ENCODE peak calls at places on chromosomes 3 and 15, in four cellular contexts. L is HepG2, Q is K562, I is GM12878. W is an unnamed sample.

GRCh38 chr3:107068980-107069379 is 308.3 kb upstream of the CCDC54 start:
- DNase-seq in Q (no peak), I (no peak), L (no peak), W (no peak)

GRCh38 chr15:61084944-61085367 is 144.1 kb downstream of the RORA start:
- DNase-seq in I (no peak), L (no peak), Q (peak), W (no peak)

GRCh38 chr3:179493260-179493659 is 42.0 kb upstream of the GNB4 start:
- DNase-seq in Q (no peak), L (no peak), I (no peak), W (no peak)

GRCh38 chr3:67610458-67610857 is 44.0 kb downstream of the SUCLG2 start:
- DNase-seq in Q (no peak), I (no peak), L (peak), W (no peak)

GRCh38 chr15:74725845-74726773 is 781 bp upstream of the CYP1A1 start:
- DNase-seq in I (no peak), L (peak), Q (no peak), W (peak)

GRCh38 chr3:101825904-101826445 is 23.3 kb upstream of the NFKBIZ start:
- DNase-seq in L (no peak), Q (no peak), I (no peak), W (no peak)

GRCh38 chr3:195715583-195716266 is 5.1 kb upstream of the MUC20 start:
- DNase-seq in L (peak), I (no peak), Q (peak), W (no peak)

GRCh38 chr3:18790384-18790783 is 357.9 kb upstream of the KCNH8 start:
- DNase-seq in L (no peak), I (no peak), Q (no peak), W (no peak)

GRCh38 chr3:150975992-150976368 is 3.5 kb upstream of the CLRN1 start:
- DNase-seq in L (no peak), I (no peak), Q (no peak), W (no peak)

GRCh38 chr15:90402230-90402629 is 14.2 kb downstream of the IQGAP1 start:
- DNase-seq in L (peak), Q (peak), I (no peak), W (no peak)

GRCh38 chr3:37935290-37935668 is 55.3 kb upstream of the VILL start:
- DNase-seq in Q (no peak), L (peak), I (no peak), W (no peak)

GRCh38 chr3:77319711-77320110 is 279.8 kb downstream of the ROBO2 start:
- DNase-seq in Q (peak), I (no peak), L (peak), W (no peak)

GRCh38 chr3:57877116-57877515 is 121.0 kb downstream of the SLMAP start:
- DNase-seq in Q (no peak), L (no peak), I (no peak), W (no peak)

GRCh38 chr15:32959077-32959476 is 235.4 kb downstream of the FMN1 start:
- DNase-seq in Q (no peak), I (no peak), L (no peak), W (no peak)

GRCh38 chr3:88410259-88410658 is 260.5 kb downstream of the C3orf38 start:
- DNase-seq in Q (no peak), I (no peak), L (no peak), W (no peak)

GRCh38 chr3:187062526-187063177 is 76.6 kb downstream of the RPL39L start:
- DNase-seq in L (peak), Q (no peak), I (no peak), W (no peak)

GRCh38 chr15:28098766-28099554 is at the start of gene OCA2:
- DNase-seq in Q (peak), L (peak), I (no peak), W (peak)
- TF ChIP-seq NR2C2 in Q (no peak), L (no peak), I (no peak), W (no peak)

GRCh38 chr3:134058728-134059601 is 29.2 kb upstream of the SLCO2A1 start:
- DNase-seq in Q (no peak), L (no peak), I (no peak), W (no peak)

GRCh38 chr3:134057006-134057832 is 27.5 kb upstream of the SLCO2A1 start:
- DNase-seq in Q (no peak), I (no peak), L (no peak), W (no peak)

GRCh38 chr3:134061401-134061800 is 31.7 kb upstream of the SLCO2A1 start:
- DNase-seq in L (no peak), I (no peak), Q (no peak), W (no peak)

GRCh38 chr3:134060561-134061385 is 31.0 kb upstream of the SLCO2A1 start:
- DNase-seq in L (peak), I (no peak), Q (no peak), W (no peak)

DNA sequence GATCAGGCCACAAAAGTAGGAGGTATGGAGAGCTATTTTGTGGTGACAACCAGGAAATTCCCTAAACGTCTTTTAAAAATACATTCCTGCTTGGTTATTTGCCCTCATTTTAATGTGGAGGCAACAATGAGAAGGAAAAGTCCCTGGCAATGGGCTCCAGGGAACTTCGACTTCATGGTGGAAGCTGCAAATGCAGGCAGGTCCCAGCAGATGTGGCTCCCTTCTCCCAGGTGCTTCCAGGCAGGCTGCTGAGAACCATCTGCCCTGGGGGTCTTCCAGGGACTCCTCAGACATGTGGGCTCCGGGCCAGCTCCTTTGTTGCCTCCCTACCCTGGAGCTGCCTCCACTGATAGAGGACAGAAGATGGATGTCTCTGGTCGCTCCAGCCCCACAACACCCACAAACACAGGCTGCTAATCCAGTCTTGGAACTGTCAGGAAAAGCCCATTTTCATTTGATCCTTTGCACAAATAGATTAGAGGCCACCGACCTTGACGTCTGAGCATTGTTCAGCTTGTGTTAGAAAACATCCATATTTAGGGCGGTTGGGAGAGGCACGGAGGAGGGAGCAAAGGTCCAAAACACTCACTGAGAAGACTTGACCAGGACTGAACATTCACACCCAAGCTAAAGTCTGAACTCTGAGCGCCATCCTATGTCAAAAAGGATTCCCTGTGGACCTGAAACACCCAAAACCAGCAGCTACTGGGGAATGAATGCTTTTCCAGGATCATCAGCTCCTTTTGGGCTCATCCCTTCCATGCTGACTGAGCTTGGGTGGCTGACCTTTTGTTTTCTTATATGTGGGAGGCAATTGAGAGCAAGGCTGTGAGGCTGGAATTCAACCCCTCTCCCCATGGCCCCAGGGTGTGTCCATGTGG is 30.2 kb upstream of the SLCO2A1 start:
- DNase-seq in L (peak), I (no peak), Q (no peak), W (no peak)
- TF ChIP-seq NR2C2 in L (peak), I (no peak), Q (no peak), W (no peak)

GRCh38 chr3:41199866-41200668 is 762 bp downstream of the CTNNB1 start:
- DNase-seq in Q (peak), L (no peak), I (no peak), W (peak)
- TF ChIP-seq NR2C2 in Q (no peak), L (no peak), I (no peak), W (no peak)

DNA sequence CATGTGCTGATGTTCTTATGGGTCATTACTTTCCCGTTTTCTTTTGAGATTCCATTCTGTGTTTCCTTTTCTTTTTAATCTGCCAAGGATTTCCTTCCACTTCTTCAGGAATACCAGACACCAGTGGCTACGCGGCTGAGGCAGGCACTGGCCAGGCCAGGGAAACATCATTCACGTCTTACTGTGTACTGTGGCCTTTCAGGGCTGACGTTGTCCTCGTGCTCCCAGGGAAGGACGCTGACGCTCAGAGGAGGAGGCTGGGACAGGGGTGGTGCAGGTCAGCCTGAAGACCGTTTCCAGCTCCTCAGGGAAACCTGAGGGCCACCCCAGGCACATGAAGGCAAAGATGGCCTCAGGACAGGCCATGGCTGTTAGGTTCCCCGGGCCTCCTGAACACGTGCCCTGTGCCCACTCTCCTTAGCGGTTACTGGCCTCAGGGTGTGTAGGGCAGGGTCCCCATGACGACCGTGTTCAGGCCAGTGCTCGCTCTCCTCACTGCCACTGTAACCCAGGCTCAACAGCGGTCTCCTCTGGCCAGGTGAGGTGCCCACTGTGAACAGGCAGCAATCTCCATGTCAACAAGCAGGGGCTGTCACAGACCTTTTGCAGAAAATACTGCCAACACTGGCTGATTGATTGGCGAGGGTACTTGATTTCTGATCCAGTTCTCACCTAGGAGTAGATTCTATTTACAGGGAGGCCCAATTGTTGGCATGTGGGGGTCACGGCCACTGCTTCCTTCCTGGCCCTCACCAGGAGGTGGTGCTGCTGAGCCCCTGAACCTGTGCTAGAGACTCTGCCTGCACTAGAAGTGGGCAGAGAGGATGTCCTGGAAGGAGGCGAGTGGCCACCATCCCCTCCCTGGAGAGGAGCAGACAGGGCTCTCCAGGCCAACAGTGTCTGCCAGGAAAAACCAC is 169.5 kb downstream of the ATP10A start:
- DNase-seq in I (no peak), Q (peak), L (peak), W (peak)
- TF ChIP-seq NR2C2 in I (no peak), Q (no peak), L (no peak), W (no peak)

DNA sequence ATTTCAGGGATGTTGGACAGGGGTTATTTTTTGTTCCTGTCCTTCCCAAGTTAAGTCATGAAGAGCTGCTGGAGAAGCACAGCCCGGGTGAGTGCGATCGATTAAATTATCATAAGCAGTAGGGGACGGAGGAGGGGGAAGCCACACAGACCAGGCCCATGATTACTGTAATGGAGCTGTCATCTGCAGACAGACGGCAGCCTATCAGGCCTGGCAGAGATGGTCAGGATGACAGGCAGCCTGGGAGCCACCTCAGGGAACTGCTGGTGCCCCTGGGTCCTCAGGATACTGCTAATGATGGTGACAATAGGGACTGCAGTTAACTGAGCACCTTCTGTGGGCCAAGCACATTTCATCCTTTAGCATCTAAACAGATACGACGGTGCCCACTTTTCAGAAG is 147.7 kb downstream of the RAB11A start:
- DNase-seq in Q (no peak), L (no peak), I (no peak), W (no peak)
- TF ChIP-seq NR2C2 in Q (no peak), L (no peak), I (no peak), W (no peak)

GRCh38 chr15:39313881-39314280 is 267.0 kb upstream of the THBS1 start:
- DNase-seq in I (no peak), Q (no peak), L (no peak), W (no peak)

GRCh38 chr15:39315200-39315599 is 265.7 kb upstream of the THBS1 start:
- DNase-seq in L (no peak), Q (no peak), I (no peak), W (no peak)

GRCh38 chr15:39313467-39313866 is 267.4 kb upstream of the THBS1 start:
- DNase-seq in L (no peak), Q (no peak), I (no peak), W (peak)

GRCh38 chr15:39310633-39311032 is 270.2 kb upstream of the THBS1 start:
- DNase-seq in Q (no peak), I (no peak), L (no peak), W (no peak)

GRCh38 chr15:39312984-39313383 is 267.9 kb upstream of the THBS1 start:
- DNase-seq in I (no peak), L (peak), Q (peak), W (peak)
- TF ChIP-seq NR2C2 in I (no peak), L (no peak), Q (no peak), W (no peak)